ENCODE peak calls at places on chromosome 21, in six cellular contexts. Y, B, F, Z, D and W are unnamed samples.

GRCh38 chr21:31514598-31514997 is 144.9 kb upstream of the SOD1 start:
- DNase-seq in Y (no peak), B (no peak), F (peak), Z (no peak), D (no peak), W (no peak)

GRCh38 chr21:31489014-31489413 is 145.0 kb upstream of the TIAM1 start:
- DNase-seq in Y (no peak), B (no peak), F (no peak), Z (no peak), D (no peak), W (no peak)

GRCh38 chr21:41953249-41953830 is 478 bp downstream of the C2CD2 start:
- DNase-seq in Y (no peak), B (peak), F (peak), Z (no peak), D (no peak), W (no peak)

GRCh38 chr21:26964379-26964778 is 2.5 kb downstream of the ADAMTS5 start:
- DNase-seq in Y (no peak), B (no peak), F (peak), Z (no peak), D (peak), W (no peak)

GRCh38 chr21:45283019-45283610 is 4.6 kb downstream of the POFUT2 start:
- DNase-seq in Y (peak), B (no peak), F (peak), Z (no peak), D (peak), W (no peak)

GRCh38 chr21:16535100-16535418 is 805.3 kb downstream of the USP25 start:
- DNase-seq in Y (no peak), B (no peak), F (peak), Z (no peak), D (peak), W (no peak)

GRCh38 chr21:28992526-28993292 is at the start of gene LTN1:
- DNase-seq in Y (peak), B (peak), F (peak), Z (peak), D (peak), W (peak)

GRCh38 chr21:27807596-27807995 is 840.7 kb upstream of the ADAMTS5 start:
- DNase-seq in Y (no peak), B (no peak), F (no peak), Z (no peak), D (no peak), W (no peak)

GRCh38 chr21:17139696-17140095 is 373.1 kb upstream of the CXADR start:
- DNase-seq in Y (no peak), B (no peak), F (no peak), Z (no peak), D (no peak), W (no peak)